ENCODE peak calls at places on chromosome 2, in six cellular contexts. X is NCI-H1092 treated with DMSO at 0.1 percent for 48 hours, R is sciatic nerve, E is nephron progenitor cell, T is mesendoderm, H is HEK293T. I is an unnamed sample.

GRCh38 chr2:190695739-190696138 is 46.9 kb downstream of the NAB1 start:
- DNase-seq in X (no peak), R (no peak), E (no peak), T (no peak), H (no peak), I (no peak)

GRCh38 chr2:173058097-173058496 is 17.5 kb upstream of the MAP3K20 start:
- DNase-seq in X (no peak), R (no peak), E (no peak), T (no peak), H (no peak), I (no peak)

GRCh38 chr2:237352279-237352845 is 61.6 kb downstream of the COL6A3 start:
- DNase-seq in X (no peak), R (no peak), E (no peak), T (no peak), H (no peak), I (no peak)

GRCh38 chr2:240498958-240499260 is 58.9 kb downstream of the ANKMY1 start:
- DNase-seq in X (no peak), R (peak), E (no peak), T (no peak), H (no peak), I (no peak)

GRCh38 chr2:100405403-100406119 is 11.9 kb downstream of the CHST10 start:
- DNase-seq in X (no peak), R (no peak), E (no peak), T (no peak), H (no peak), I (no peak)

GRCh38 chr2:136765736-136766323 is 485 bp downstream of the THSD7B start:
- DNase-seq in X (peak), R (no peak), E (peak), T (no peak), H (no peak), I (no peak)

GRCh38 chr2:19841918-19842693 is 59.7 kb downstream of the TTC32 start:
- DNase-seq in X (no peak), R (no peak), E (no peak), T (no peak), H (no peak), I (no peak)

GRCh38 chr2:84839851-84840250 is 41.0 kb downstream of the TRABD2A start:
- DNase-seq in X (no peak), R (no peak), E (no peak), T (peak), H (no peak), I (no peak)

GRCh38 chr2:64697286-64698023 is 43.7 kb upstream of the SERTAD2 start:
- DNase-seq in X (no peak), R (no peak), E (no peak), T (no peak), H (no peak), I (no peak)

GRCh38 chr2:168641636-168642035 is 160.8 kb upstream of the NOSTRIN start:
- DNase-seq in X (no peak), R (no peak), E (no peak), T (no peak), H (no peak), I (no peak)

GRCh38 chr2:148515976-148516375 is 128.6 kb upstream of the EPC2 start:
- DNase-seq in X (no peak), R (no peak), E (no peak), T (no peak), H (no peak), I (no peak)

GRCh38 chr2:29480423-29480822 is 365.2 kb downstream of the CLIP4 start:
- DNase-seq in X (no peak), R (no peak), E (no peak), T (no peak), H (no peak), I (no peak)

GRCh38 chr2:70104231-70105111 is 17.2 kb downstream of the PCBP1 start:
- DNase-seq in X (no peak), R (peak), E (peak), T (peak), H (peak), I (no peak)

GRCh38 chr2:15448242-15448839 is 112.8 kb downstream of the NBAS start:
- DNase-seq in X (no peak), R (no peak), E (no peak), T (no peak), H (no peak), I (peak)

GRCh38 chr2:44268259-44268649 is 7.0 kb upstream of the SLC3A1 start:
- DNase-seq in X (no peak), R (no peak), E (no peak), T (peak), H (no peak), I (no peak)

GRCh38 chr2:152718909-152719645 is 657 bp downstream of the ARL6IP6 start:
- DNase-seq in X (peak), R (no peak), E (no peak), T (peak), H (peak), I (peak)

GRCh38 chr2:30796723-30797122 is 10.5 kb downstream of the CAPN13 start:
- DNase-seq in X (no peak), R (no peak), E (no peak), T (peak), H (no peak), I (no peak)

GRCh38 chr2:98823196-98824166 is 92.5 kb upstream of the MGAT4A start:
- DNase-seq in X (no peak), R (no peak), E (peak), T (no peak), H (no peak), I (no peak)

GRCh38 chr2:176575237-176575744 is 306.0 kb downstream of the MTX2 start:
- DNase-seq in X (no peak), R (no peak), E (no peak), T (no peak), H (no peak), I (no peak)

GRCh38 chr2:203824057-203824456 is 43.5 kb upstream of the CTLA4 start:
- DNase-seq in X (no peak), R (no peak), E (no peak), T (no peak), H (no peak), I (no peak)

GRCh38 chr2:180203972-180204371 is 196.9 kb upstream of the CWC22 start:
- DNase-seq in X (no peak), R (no peak), E (no peak), T (no peak), H (no peak), I (no peak)

GRCh38 chr2:217650716-217651360 is 352.0 kb downstream of the TNS1 start:
- DNase-seq in X (peak), R (no peak), E (peak), T (peak), H (peak), I (peak)

GRCh38 chr2:26988165-26988879 is 17.9 kb downstream of the MAPRE3 start:
- DNase-seq in X (no peak), R (no peak), E (no peak), T (no peak), H (no peak), I (no peak)

I was measured in NCI-H1417.